ENCODE peak calls at places on chromosomes 11 and 22, in seven cellular contexts. W is transverse colon, Z is stomach, M is A549, Y is HCT116, D is prostate gland, I is breast epithelium. V is an unnamed sample.

GRCh38 chr11:15493921-15494630 is 379.4 kb downstream of the INSC start:
- DNase-seq in I (peak; percentile 23), Z (peak; percentile 26), W (no peak), D (peak; percentile 64), M (no peak), Y (no peak), V (no peak)

GRCh38 chr11:20156280-20156875 is 3.9 kb downstream of the DBX1 start:
- DNase-seq in Z (no peak), M (no peak), I (no peak), Y (no peak), D (no peak), W (peak; percentile 42), V (no peak)

GRCh38 chr11:126188332-126189108 is 22.9 kb downstream of the RPUSD4 start:
- DNase-seq in I (no peak), Z (no peak), Y (no peak), D (no peak), W (peak; percentile 46), M (no peak), V (no peak)

GRCh38 chr11:24386551-24387404 is 110.1 kb upstream of the LUZP2 start:
- DNase-seq in W (no peak), I (no peak), Z (no peak), D (no peak), Y (no peak), M (no peak), V (no peak)

GRCh38 chr11:92340839-92341238 is 116.2 kb downstream of the FAT3 start:
- DNase-seq in Y (no peak), W (peak; percentile 8), D (no peak), Z (no peak), M (no peak), I (no peak), V (no peak)

GRCh38 chr11:2586091-2586792 is 113.6 kb downstream of the KCNQ1OT1 start:
- DNase-seq in D (peak; percentile 4), Y (no peak), M (no peak), W (peak; percentile 6), I (peak; percentile 12), Z (peak; percentile 13), V (peak; percentile 55)

GRCh38 chr11:45237666-45238348 is 48.3 kb downstream of the SYT13 start:
- DNase-seq in Y (no peak), W (no peak), M (no peak), I (no peak), D (no peak), Z (no peak), V (no peak)

GRCh38 chr11:94926698-94927237 is 46.6 kb downstream of the CWC15 start:
- DNase-seq in M (no peak), I (peak; percentile 60), Z (peak; percentile 33), W (peak; percentile 43), Y (no peak), D (peak; percentile 9), V (peak; percentile 91)

GRCh38 chr11:128310676-128311445 is 276.5 kb downstream of the ETS1 start:
- DNase-seq in Z (no peak), Y (no peak), D (no peak), I (no peak), W (no peak), M (no peak), V (no peak)

GRCh38 chr11:75159081-75159953 is 8.4 kb downstream of the SLCO2B1 start:
- DNase-seq in Y (no peak), I (no peak), W (peak; percentile 79), M (no peak), D (no peak), Z (peak; percentile 74), V (no peak)

GRCh38 chr22:34236527-34236926 is 316.3 kb upstream of the LARGE1 start:
- DNase-seq in Y (no peak), I (peak; percentile 22), Z (no peak), W (no peak), M (no peak), D (no peak), V (no peak)

GRCh38 chr11:28140689-28141455 is 32.7 kb downstream of the METTL15 start:
- DNase-seq in W (no peak), Y (peak; percentile 27), I (no peak), D (no peak), M (no peak), Z (no peak), V (no peak)

GRCh38 chr11:77557553-77557952 is 32.2 kb upstream of the AQP11 start:
- DNase-seq in D (no peak), Z (no peak), M (no peak), W (no peak), Y (no peak), I (no peak), V (no peak)

GRCh38 chr22:48488611-48489456 is 1338.8 kb downstream of the BRD1 start:
- DNase-seq in M (no peak), Y (no peak), D (no peak), W (no peak), I (no peak), Z (no peak), V (no peak)

GRCh38 chr11:16946477-16947282 is 67.5 kb downstream of the PLEKHA7 start:
- DNase-seq in I (no peak), W (no peak), Z (no peak), M (no peak), Y (no peak), D (no peak), V (no peak)

GRCh38 chr11:118224512-118225180 is at the start of gene JAML:
- DNase-seq in Y (no peak), M (no peak), W (peak; percentile 60), D (no peak), Z (peak; percentile 29), I (no peak), V (no peak)

GRCh38 chr22:25745341-25746011 is 3.5 kb downstream of the MYO18B start:
- DNase-seq in D (no peak), I (no peak), M (no peak), Y (no peak), W (no peak), Z (no peak), V (no peak)

GRCh38 chr11:68191661-68192579 is 21.2 kb downstream of the KMT5B start:
- DNase-seq in I (no peak), D (no peak), M (no peak), Y (no peak), Z (no peak), W (no peak), V (no peak)

GRCh38 chr22:40603088-40603605 is 33.4 kb downstream of the MRTFA start:
- DNase-seq in M (no peak), Z (no peak), D (no peak), I (no peak), W (no peak), Y (no peak), V (no peak)

GRCh38 chr11:30991376-30991775 is 378.2 kb downstream of the DCDC1 start:
- DNase-seq in W (no peak), Z (no peak), I (no peak), Y (no peak), M (no peak), D (no peak), V (no peak)

GRCh38 chr22:35349704-35350538 is 31.0 kb upstream of the HMOX1 start:
- DNase-seq in W (no peak), D (no peak), Y (no peak), M (no peak), Z (no peak), I (no peak), V (peak; percentile 37)

GRCh38 chr11:72591785-72592490 is 82.3 kb downstream of the PDE2A start:
- DNase-seq in M (no peak), I (no peak), D (no peak), W (no peak), Z (no peak), Y (no peak), V (no peak)

GRCh38 chr11:128424867-128425285 is 162.5 kb downstream of the ETS1 start:
- DNase-seq in Z (peak; percentile 35), M (no peak), W (peak; percentile 86), Y (no peak), D (no peak), I (no peak), V (no peak)

GRCh38 chr11:91248199-91248807 is 976.3 kb upstream of the FAT3 start:
- DNase-seq in M (peak; percentile 2), Z (peak; percentile 31), D (no peak), I (no peak), Y (peak; percentile 4), W (no peak), V (no peak)

GRCh38 chr22:42270512-42271190 is at the start of gene TCF20:
- DNase-seq in Z (peak; percentile 82), W (peak; percentile 83), D (peak; percentile 76), I (peak; percentile 61), M (peak; percentile 74), Y (peak; percentile 10), V (peak; percentile 73)
- TF ChIP-seq POLR2A in Z (no peak), W (no peak), D (no peak), I (no peak), M (peak; percentile 20), Y (peak; percentile 24), V (no peak)

GRCh38 chr22:23204541-23205157 is 24.3 kb downstream of the BCR start:
- DNase-seq in I (peak; percentile 60), M (no peak), D (no peak), Y (no peak), Z (peak; percentile 77), W (no peak), V (peak; percentile 59)
- H3K27ac ChIP-seq in I (peak overlapping the region; percentile 65), M (no peak overlapping the region), D (no peak overlapping the region), Y (no peak overlapping the region), Z (peak overlapping the region; percentile 44), W (peak overlapping the region; percentile 4), V (peak overlapping the region; percentile 43)

DNA sequence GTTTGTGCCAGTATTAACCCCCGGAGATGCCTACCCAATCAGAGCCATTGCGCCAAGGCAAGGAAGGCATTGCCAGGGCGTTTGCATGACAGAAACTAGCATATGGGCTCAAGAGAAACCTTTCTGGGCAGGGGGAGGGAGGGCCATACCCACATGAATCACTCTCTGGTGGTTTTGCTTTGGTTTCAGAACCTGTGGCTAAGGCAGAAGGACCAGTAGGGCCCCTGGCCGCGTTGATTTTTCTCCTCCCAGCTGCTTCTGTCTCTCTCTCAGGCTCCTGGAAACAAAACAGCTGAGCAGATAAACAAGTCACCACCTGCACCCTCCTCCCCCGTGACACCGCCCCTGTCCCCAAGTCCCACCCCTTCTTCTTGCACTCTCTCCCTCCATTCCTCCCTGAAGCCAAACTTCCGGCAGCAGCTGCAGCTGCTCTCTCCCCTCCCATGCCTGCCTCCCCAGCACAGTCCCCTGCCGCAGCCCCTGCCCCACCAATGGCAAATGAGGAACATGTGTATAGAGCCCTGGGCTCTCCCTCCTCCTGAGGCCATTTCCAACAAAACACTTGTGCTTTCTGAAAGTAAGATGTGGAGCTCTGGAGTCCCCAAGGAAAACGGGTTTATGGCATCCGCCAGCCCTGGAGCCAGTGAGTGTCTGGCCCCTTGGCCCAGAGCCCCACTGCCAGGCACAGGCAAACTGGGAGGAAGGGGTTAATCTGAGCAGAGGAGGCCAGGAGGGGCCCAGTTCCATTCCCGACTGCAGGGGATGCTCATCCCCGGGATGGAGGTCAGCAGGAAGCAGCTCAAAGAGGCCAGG is 39.0 kb upstream of the ADA2 start:
- DNase-seq in D (peak; percentile 74), Y (no peak), I (peak; percentile 49), Z (peak; percentile 53), W (peak; percentile 84), M (no peak), V (peak; percentile 45)
- H3K4me3 ChIP-seq in D (peak overlapping the region; percentile 20), Y (no peak overlapping the region), I (peak overlapping the region; percentile 39), Z (peak overlapping the region; percentile 20), W (no peak overlapping the region), M (no peak overlapping the region), V (no peak overlapping the region)

DNA sequence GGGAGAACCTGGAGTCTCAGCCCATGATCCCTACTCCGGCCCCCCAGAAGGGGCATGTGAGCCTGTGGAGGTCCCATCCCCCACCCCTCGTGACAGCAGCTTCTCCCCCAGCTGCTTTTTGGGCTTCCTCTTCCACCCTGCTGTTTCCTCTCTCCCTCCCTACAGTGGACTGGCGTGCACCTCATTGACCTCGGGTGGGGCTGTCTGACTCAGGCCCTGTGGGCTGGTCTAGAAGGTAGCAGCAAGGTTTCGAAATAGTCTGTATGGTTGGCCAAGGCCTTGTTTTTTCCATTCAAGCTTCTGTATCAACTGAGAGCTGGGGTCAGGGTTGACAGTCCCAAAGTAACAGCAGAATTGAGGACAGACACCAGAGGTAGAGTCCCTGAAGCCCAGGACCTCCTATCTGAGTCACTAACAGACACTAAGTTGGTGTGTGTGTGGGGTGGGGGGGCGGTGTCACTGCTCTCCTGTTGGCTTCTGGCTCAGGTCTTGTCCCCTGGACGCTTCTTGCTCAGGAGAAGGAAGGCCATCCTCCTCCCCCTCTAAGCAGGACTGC is 7.7 kb downstream of the SLC37A2 start:
- DNase-seq in W (peak; percentile 66), M (no peak), Z (peak; percentile 61), D (no peak), Y (peak; percentile 39), I (peak; percentile 31), V (peak; percentile 47)
- TF ChIP-seq POLR2A in W (no peak), M (no peak), Z (no peak), D (peak; percentile 15), Y (no peak), I (no peak), V (no peak)

V was measured in uterus.